ENCODE peak calls at places on chromosomes 13 and 19, in six cellular contexts. One of them, this sample, is unnamed. For H3K79me2, the result is how much of the 10 kb centered on the place peaks cover.

GRCh38 chr19:17319473-17320238 is 10.3 kb downstream of the DDA1 start:
- DNase-seq in mammary epithelial cell: no peak
- DNase-seq in HCT116: no peak
- DNase-seq in trophoblast cell: no peak
- DNase-seq in neural progenitor cell: no peak
- DNase-seq in fibroblast of lung: no peak
- DNase-seq in this sample: no peak

GRCh38 chr13:73299787-73300186 is 241.0 kb downstream of the KLF5 start:
- DNase-seq in mammary epithelial cell: no peak
- DNase-seq in fibroblast of lung: peak
- DNase-seq in trophoblast cell: no peak
- DNase-seq in HCT116: no peak
- DNase-seq in neural progenitor cell: no peak
- DNase-seq in this sample: no peak

GRCh38 chr19:55956431-55956830 is 8.8 kb downstream of the NLRP8 start:
- DNase-seq in trophoblast cell: no peak
- DNase-seq in fibroblast of lung: no peak
- DNase-seq in mammary epithelial cell: no peak
- DNase-seq in neural progenitor cell: no peak
- DNase-seq in HCT116: no peak
- DNase-seq in this sample: no peak

GRCh38 chr19:47190167-47190727 is 40.8 kb downstream of the BBC3 start:
- DNase-seq in HCT116: peak
- DNase-seq in mammary epithelial cell: peak
- DNase-seq in trophoblast cell: no peak
- DNase-seq in fibroblast of lung: peak
- DNase-seq in neural progenitor cell: no peak
- DNase-seq in this sample: no peak

GRCh38 chr13:99856021-99856420 is 115.5 kb downstream of the ZIC5 start:
- DNase-seq in fibroblast of lung: no peak
- DNase-seq in mammary epithelial cell: no peak
- DNase-seq in HCT116: no peak
- DNase-seq in neural progenitor cell: no peak
- DNase-seq in trophoblast cell: peak
- DNase-seq in this sample: no peak

GRCh38 chr13:72255908-72256307 is 388.9 kb upstream of the DACH1 start:
- DNase-seq in mammary epithelial cell: peak
- DNase-seq in trophoblast cell: peak
- DNase-seq in HCT116: peak
- DNase-seq in fibroblast of lung: peak
- DNase-seq in neural progenitor cell: peak
- DNase-seq in this sample: no peak

GRCh38 chr19:11256189-11256588 is 6.1 kb downstream of the DOCK6 start:
- DNase-seq in HCT116: no peak
- DNase-seq in mammary epithelial cell: no peak
- DNase-seq in fibroblast of lung: no peak
- DNase-seq in trophoblast cell: no peak
- DNase-seq in neural progenitor cell: no peak
- DNase-seq in this sample: no peak

GRCh38 chr19:56678205-56678604 is 6.6 kb upstream of the ZNF835 start:
- DNase-seq in neural progenitor cell: no peak
- DNase-seq in mammary epithelial cell: no peak
- DNase-seq in trophoblast cell: no peak
- DNase-seq in HCT116: no peak
- DNase-seq in fibroblast of lung: no peak
- DNase-seq in this sample: no peak

GRCh38 chr19:883661-884211 is 9.3 kb downstream of the MED16 start:
- DNase-seq in neural progenitor cell: no peak
- DNase-seq in trophoblast cell: peak
- DNase-seq in mammary epithelial cell: peak
- DNase-seq in fibroblast of lung: no peak
- DNase-seq in HCT116: peak
- DNase-seq in this sample: peak

GRCh38 chr13:34420975-34421719 is 520.9 kb upstream of the NBEA start:
- DNase-seq in mammary epithelial cell: peak
- DNase-seq in fibroblast of lung: no peak
- DNase-seq in trophoblast cell: no peak
- DNase-seq in HCT116: no peak
- DNase-seq in neural progenitor cell: no peak
- DNase-seq in this sample: peak

GRCh38 chr13:42812311-42812710 is 30.9 kb downstream of the FAM216B start:
- DNase-seq in neural progenitor cell: no peak
- DNase-seq in HCT116: no peak
- DNase-seq in fibroblast of lung: peak
- DNase-seq in trophoblast cell: peak
- DNase-seq in mammary epithelial cell: no peak
- DNase-seq in this sample: no peak

GRCh38 chr13:97495678-97496077 is 61.7 kb downstream of the RAP2A start:
- DNase-seq in HCT116: no peak
- DNase-seq in trophoblast cell: peak
- DNase-seq in neural progenitor cell: no peak
- DNase-seq in fibroblast of lung: no peak
- DNase-seq in mammary epithelial cell: peak
- DNase-seq in this sample: no peak

GRCh38 chr13:33637978-33638743 is 179.8 kb upstream of the RFC3 start:
- DNase-seq in neural progenitor cell: no peak
- DNase-seq in mammary epithelial cell: peak
- DNase-seq in HCT116: no peak
- DNase-seq in trophoblast cell: peak
- DNase-seq in fibroblast of lung: peak
- DNase-seq in this sample: no peak

GRCh38 chr13:77372275-77372674 is 45.4 kb upstream of the MYCBP2 start:
- DNase-seq in fibroblast of lung: peak
- DNase-seq in HCT116: no peak
- DNase-seq in neural progenitor cell: no peak
- DNase-seq in mammary epithelial cell: no peak
- DNase-seq in trophoblast cell: peak
- DNase-seq in this sample: no peak

GRCh38 chr19:1156830-1157615 is 17.0 kb downstream of the SBNO2 start:
- DNase-seq in trophoblast cell: no peak
- DNase-seq in mammary epithelial cell: no peak
- DNase-seq in neural progenitor cell: no peak
- DNase-seq in fibroblast of lung: no peak
- DNase-seq in HCT116: no peak
- DNase-seq in this sample: no peak

GRCh38 chr13:63696055-63696454 is 2280.4 kb upstream of the PCDH20 start:
- DNase-seq in HCT116: no peak
- DNase-seq in neural progenitor cell: no peak
- DNase-seq in mammary epithelial cell: no peak
- DNase-seq in trophoblast cell: peak
- DNase-seq in fibroblast of lung: peak
- DNase-seq in this sample: no peak

GRCh38 chr19:50818859-50819472 is 4.6 kb downstream of the KLK1 start:
- DNase-seq in neural progenitor cell: no peak
- DNase-seq in trophoblast cell: no peak
- DNase-seq in mammary epithelial cell: no peak
- DNase-seq in HCT116: no peak
- DNase-seq in fibroblast of lung: no peak
- DNase-seq in this sample: no peak

GRCh38 chr19:50820086-50820485 is 3.5 kb downstream of the KLK1 start:
- DNase-seq in trophoblast cell: no peak
- DNase-seq in HCT116: no peak
- DNase-seq in mammary epithelial cell: no peak
- DNase-seq in fibroblast of lung: no peak
- DNase-seq in neural progenitor cell: no peak
- DNase-seq in this sample: no peak

GRCh38 chr19:50820549-50821247 is 2.9 kb downstream of the KLK1 start:
- DNase-seq in mammary epithelial cell: no peak
- DNase-seq in HCT116: no peak
- DNase-seq in neural progenitor cell: no peak
- DNase-seq in trophoblast cell: no peak
- DNase-seq in fibroblast of lung: no peak
- DNase-seq in this sample: no peak

GRCh38 chr19:50817941-50818858 is 5.4 kb downstream of the KLK1 start:
- DNase-seq in fibroblast of lung: no peak
- DNase-seq in trophoblast cell: no peak
- DNase-seq in HCT116: peak
- DNase-seq in neural progenitor cell: peak
- DNase-seq in mammary epithelial cell: no peak
- DNase-seq in this sample: no peak

DNA sequence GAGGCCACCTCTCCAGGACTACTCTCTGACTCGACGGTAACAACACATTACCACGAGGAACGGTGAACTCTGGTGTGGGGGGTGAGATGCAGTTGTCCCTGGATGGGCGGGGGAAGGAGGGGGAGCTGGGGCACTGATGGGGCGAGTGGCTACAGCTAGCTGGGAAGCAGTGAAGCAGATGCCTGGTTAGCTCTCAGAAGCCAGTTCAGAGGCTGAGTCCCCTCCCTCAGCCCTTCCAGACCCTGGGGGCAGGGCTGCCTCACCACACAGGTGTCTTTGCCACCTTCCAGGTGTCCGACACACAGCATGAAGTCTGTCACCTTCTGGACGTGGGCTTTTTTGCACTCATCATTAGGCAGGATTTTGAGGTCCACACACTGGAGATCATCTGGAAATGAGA is 4.0 kb downstream of the KLK1 start:
- DNase-seq in HCT116: no peak
- DNase-seq in neural progenitor cell: no peak
- DNase-seq in trophoblast cell: no peak
- DNase-seq in fibroblast of lung: no peak
- DNase-seq in mammary epithelial cell: no peak
- DNase-seq in this sample: no peak
- H3K4me3 ChIP-seq in HCT116: no peak
- H3K4me3 ChIP-seq in neural progenitor cell: no peak
- H3K4me3 ChIP-seq in trophoblast cell: no peak
- H3K4me3 ChIP-seq in fibroblast of lung: no peak
- H3K4me3 ChIP-seq in mammary epithelial cell: no peak
- H3K4me3 ChIP-seq in this sample: no peak

DNA sequence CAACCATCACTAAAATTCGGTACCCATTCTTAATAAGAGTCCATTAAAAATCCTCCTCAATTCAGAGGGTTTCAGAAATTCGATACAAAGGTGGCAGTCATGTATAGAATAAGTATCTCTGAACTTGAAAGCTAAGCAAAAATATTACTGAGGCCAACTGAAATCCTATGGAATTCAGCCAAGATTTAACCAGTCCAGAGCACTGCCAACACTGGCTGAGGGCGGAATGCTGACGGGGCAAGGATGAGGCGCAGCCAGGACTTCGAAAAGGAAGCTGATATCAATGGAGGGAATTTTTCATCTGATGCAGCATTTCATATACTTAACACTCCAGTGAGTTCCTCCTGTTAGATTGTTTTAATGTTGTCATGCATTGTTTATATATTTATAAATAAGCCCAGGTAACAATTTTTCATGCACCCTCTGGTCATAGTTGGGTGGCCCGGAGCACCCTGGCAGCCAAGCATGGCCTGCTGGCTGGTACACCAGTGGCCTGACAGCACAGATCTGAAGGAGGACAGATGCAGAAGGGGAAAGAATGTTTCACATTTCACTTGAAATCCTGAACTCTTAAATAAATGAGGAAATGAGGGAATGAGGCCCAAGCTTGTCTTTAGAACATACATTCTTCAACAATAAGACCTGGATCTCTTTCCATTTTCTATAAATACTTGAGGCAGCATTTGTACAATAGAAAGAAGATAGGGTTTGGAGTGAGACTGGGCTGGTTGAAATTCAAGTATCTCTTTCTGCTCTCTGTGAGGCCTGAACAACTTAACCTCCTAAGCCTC is 41.5 kb downstream of the WDFY2 start:
- DNase-seq in mammary epithelial cell: peak
- DNase-seq in neural progenitor cell: no peak
- DNase-seq in fibroblast of lung: no peak
- DNase-seq in trophoblast cell: no peak
- DNase-seq in HCT116: no peak
- DNase-seq in this sample: no peak
- H3K79me2 ChIP-seq in mammary epithelial cell: half or more
- H3K79me2 ChIP-seq in neural progenitor cell: half or more
- H3K79me2 ChIP-seq in fibroblast of lung: under half
- H3K79me2 ChIP-seq in trophoblast cell: under half
- H3K79me2 ChIP-seq in HCT116: under half
- H3K79me2 ChIP-seq in this sample: half or more

DNA sequence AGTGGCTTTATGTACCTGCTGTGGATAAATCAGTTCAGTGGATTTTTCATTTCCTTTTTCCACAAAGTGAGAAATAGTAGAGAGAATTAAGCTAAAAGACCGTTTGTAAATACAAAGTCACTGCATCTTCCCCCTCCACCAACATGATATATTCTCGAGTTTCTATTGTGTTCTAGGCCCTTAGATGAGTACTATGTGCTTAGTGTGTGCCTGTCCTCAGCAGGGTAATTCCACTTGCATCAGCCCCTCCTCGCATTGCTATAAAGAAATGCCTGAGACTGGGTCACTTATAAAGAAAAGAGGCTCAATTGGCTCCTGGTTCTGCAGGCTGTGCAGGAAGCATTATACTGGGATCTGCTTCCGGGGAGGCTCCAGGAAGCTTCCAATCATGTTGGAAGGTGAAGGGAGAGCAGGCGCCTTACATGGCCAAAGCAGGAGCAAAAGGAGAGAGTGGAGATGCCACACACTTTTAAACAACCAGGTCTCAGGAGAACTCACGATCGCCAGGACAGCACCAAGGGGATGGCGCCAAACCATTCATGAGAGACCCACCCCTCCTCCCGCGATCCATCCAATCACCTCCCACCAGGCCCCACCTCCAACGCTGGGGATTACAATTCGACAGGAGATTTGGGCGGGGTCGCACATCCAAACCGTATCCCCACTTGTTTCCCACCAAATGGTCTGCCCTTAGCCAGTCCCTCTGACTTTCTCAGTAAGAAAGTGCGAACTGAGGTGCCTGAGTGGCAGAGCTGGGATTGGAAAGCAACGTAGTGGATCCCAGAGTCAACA is 102.3 kb upstream of the ABCC4 start:
- DNase-seq in mammary epithelial cell: no peak
- DNase-seq in trophoblast cell: no peak
- DNase-seq in fibroblast of lung: peak
- DNase-seq in neural progenitor cell: peak
- DNase-seq in HCT116: no peak
- DNase-seq in this sample: no peak
- H3K4me3 ChIP-seq in mammary epithelial cell: peak
- H3K4me3 ChIP-seq in trophoblast cell: peak
- H3K4me3 ChIP-seq in fibroblast of lung: peak
- H3K4me3 ChIP-seq in neural progenitor cell: peak
- H3K4me3 ChIP-seq in HCT116: no peak
- H3K4me3 ChIP-seq in this sample: peak

DNA sequence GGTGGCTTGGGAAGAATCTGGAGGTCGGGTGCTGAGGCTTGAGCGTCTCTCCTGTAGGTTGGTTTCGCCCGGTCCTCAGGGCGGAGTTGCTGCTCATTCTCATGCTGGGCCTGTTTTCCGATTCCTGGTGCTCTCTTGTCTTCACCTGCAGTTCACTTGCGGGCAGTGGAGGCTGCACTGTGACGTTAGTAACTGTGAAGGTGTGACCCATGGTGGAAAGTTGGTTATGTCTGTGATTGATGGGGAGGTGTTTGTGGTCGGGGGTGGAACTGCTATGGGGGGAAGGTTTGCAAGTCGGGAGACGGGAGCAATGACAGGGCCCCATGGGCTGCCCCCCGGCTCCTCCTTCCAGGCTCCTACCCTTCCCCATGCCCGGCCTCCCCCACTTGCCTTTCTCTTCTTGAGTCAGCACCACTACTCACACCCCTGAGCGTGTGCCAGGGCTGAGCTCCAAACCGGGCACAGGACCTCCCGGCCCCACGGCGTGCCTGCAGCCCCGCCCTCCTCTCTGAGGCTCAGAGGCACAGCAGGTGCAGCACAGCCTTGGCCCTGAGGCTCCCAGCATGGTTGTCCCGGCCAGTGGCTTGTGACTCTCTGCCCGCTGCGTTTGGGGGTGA is 79.1 kb downstream of the ATP11A start:
- DNase-seq in trophoblast cell: no peak
- DNase-seq in neural progenitor cell: no peak
- DNase-seq in HCT116: no peak
- DNase-seq in mammary epithelial cell: no peak
- DNase-seq in fibroblast of lung: no peak
- DNase-seq in this sample: no peak
- H3K79me2 ChIP-seq in trophoblast cell: under half
- H3K79me2 ChIP-seq in neural progenitor cell: under half
- H3K79me2 ChIP-seq in HCT116: under half
- H3K79me2 ChIP-seq in mammary epithelial cell: under half
- H3K79me2 ChIP-seq in fibroblast of lung: under half
- H3K79me2 ChIP-seq in this sample: under half

This sample was measured in keratinocyte.